ENCODE peak calls at places on chromosomes 6 and 20, in ten cellular contexts. W, T, Z, U, N, O, Q, V, C and I are unnamed samples.

GRCh38 chr6:107618672-107619071 is 128.8 kb downstream of the SOBP start:
- DNase-seq in W (no peak), T (no peak), Z (no peak), U (no peak), N (no peak), O (no peak), Q (no peak), V (peak; percentile 73), C (no peak), I (no peak)

GRCh38 chr6:41770381-41771057 is 9.2 kb downstream of the FRS3 start:
- DNase-seq in W (no peak), T (no peak), Z (no peak), U (no peak), N (no peak), O (no peak), Q (peak; percentile 58), V (no peak), C (no peak), I (no peak)

GRCh38 chr20:17849901-17850673 is 118.5 kb downstream of the SNX5 start:
- DNase-seq in W (peak; percentile 53), T (peak; percentile 97), Z (peak; percentile 79), U (no peak), N (no peak), O (no peak), Q (peak; percentile 63), V (no peak), C (no peak), I (peak; percentile 89)

GRCh38 chr6:148192310-148192709 is 150.3 kb upstream of the SASH1 start:
- DNase-seq in W (no peak), T (no peak), Z (no peak), U (no peak), N (no peak), O (no peak), Q (no peak), V (no peak), C (no peak), I (no peak)

GRCh38 chr20:57378646-57379262 is 12.4 kb upstream of the RBM38 start:
- DNase-seq in W (no peak), T (no peak), Z (no peak), U (no peak), N (no peak), O (no peak), Q (no peak), V (no peak), C (no peak), I (peak; percentile 56)

GRCh38 chr6:35042451-35042850 is 98.7 kb downstream of the TCP11 start:
- DNase-seq in W (no peak), T (no peak), Z (no peak), U (no peak), N (no peak), O (no peak), Q (no peak), V (no peak), C (no peak), I (no peak)

GRCh38 chr6:1624071-1624847 is 14.5 kb downstream of the FOXC1 start:
- DNase-seq in W (peak; percentile 44), T (no peak), Z (no peak), U (no peak), N (no peak), O (peak; percentile 30), Q (no peak), V (no peak), C (no peak), I (no peak)

GRCh38 chr6:119201486-119201885 is 123.0 kb upstream of the FAM184A start:
- DNase-seq in W (no peak), T (no peak), Z (no peak), U (no peak), N (no peak), O (no peak), Q (no peak), V (no peak), C (no peak), I (no peak)

GRCh38 chr20:57432480-57432873 is 41.3 kb downstream of the RBM38 start:
- DNase-seq in W (no peak), T (no peak), Z (no peak), U (no peak), N (no peak), O (no peak), Q (no peak), V (no peak), C (no peak), I (no peak)

GRCh38 chr6:55176958-55177357 is 2.6 kb downstream of the HCRTR2 start:
- DNase-seq in W (no peak), T (no peak), Z (no peak), U (no peak), N (no peak), O (peak; percentile 22), Q (no peak), V (no peak), C (no peak), I (no peak)

GRCh38 chr6:155341130-155341828 is 27.0 kb upstream of the TFB1M start:
- DNase-seq in W (no peak), T (no peak), Z (no peak), U (no peak), N (no peak), O (no peak), Q (no peak), V (no peak), C (no peak), I (no peak)

GRCh38 chr6:150395388-150396009 is 26.7 kb downstream of the IYD start:
- DNase-seq in W (peak; percentile 59), T (no peak), Z (no peak), U (peak; percentile 47), N (no peak), O (peak; percentile 82), Q (no peak), V (peak; percentile 31), C (peak; percentile 82), I (no peak)

GRCh38 chr20:32980131-32980941 is 23.9 kb downstream of the SUN5 start:
- DNase-seq in W (no peak), T (no peak), Z (no peak), U (no peak), N (no peak), O (no peak), Q (peak; percentile 45), V (no peak), C (no peak), I (peak; percentile 78)

GRCh38 chr6:105024803-105025202 is 67.9 kb downstream of the LIN28B start:
- DNase-seq in W (no peak), T (no peak), Z (no peak), U (no peak), N (no peak), O (peak; percentile 50), Q (no peak), V (no peak), C (no peak), I (no peak)

GRCh38 chr6:11212625-11213024 is 19.8 kb downstream of the NEDD9 start:
- DNase-seq in W (no peak), T (peak; percentile 87), Z (peak; percentile 69), U (no peak), N (no peak), O (no peak), Q (no peak), V (no peak), C (no peak), I (no peak)

GRCh38 chr6:11213305-11214106 is 19.0 kb downstream of the NEDD9 start:
- DNase-seq in W (no peak), T (no peak), Z (no peak), U (no peak), N (no peak), O (no peak), Q (no peak), V (no peak), C (no peak), I (no peak)

GRCh38 chr6:11215773-11216172 is 16.7 kb downstream of the NEDD9 start:
- DNase-seq in W (no peak), T (no peak), Z (no peak), U (no peak), N (no peak), O (no peak), Q (no peak), V (no peak), C (no peak), I (no peak)

GRCh38 chr6:11214911-11215310 is 17.6 kb downstream of the NEDD9 start:
- DNase-seq in W (no peak), T (no peak), Z (no peak), U (no peak), N (no peak), O (no peak), Q (no peak), V (no peak), C (no peak), I (no peak)

DNA sequence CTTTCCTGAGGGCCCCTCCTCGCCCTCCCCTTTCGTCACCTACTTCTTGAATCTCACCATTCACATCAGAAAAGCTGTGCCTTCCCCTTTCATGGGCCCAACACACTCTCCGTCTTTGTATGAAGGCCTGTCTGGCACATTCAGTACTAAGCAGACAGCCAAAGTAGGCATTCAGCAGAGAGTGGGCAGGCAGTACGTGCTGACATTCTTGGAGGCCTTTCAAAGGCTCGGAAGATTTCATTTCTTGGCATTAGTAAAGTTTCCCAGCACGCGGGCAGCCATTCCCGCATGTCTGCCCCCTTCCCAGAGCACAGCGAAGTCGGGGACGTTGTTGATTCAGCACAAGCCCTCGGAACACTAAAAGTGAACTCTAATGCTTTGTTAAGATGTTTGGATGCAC is 18.0 kb downstream of the NEDD9 start:
- DNase-seq in W (no peak), T (peak; percentile 88), Z (no peak), U (no peak), N (no peak), O (no peak), Q (no peak), V (no peak), C (no peak), I (no peak)
- H3K4me1 ChIP-seq in W (peaks cover 100% of the 10 kb centered on the region), T (peaks cover 91% of the 10 kb centered on the region), Z (peaks cover 12% of the 10 kb centered on the region), U (peaks cover 73% of the 10 kb centered on the region), N (no peaks in the 10 kb centered on the region), O (peaks cover 10% of the 10 kb centered on the region), Q (peaks cover 100% of the 10 kb centered on the region), V (peaks cover 15% of the 10 kb centered on the region), C (peaks cover 14% of the 10 kb centered on the region), I (peaks cover 21% of the 10 kb centered on the region)

GRCh38 chr6:15266423-15266996 is 20.6 kb downstream of the JARID2 start:
- DNase-seq in W (peak; percentile 48), T (no peak), Z (no peak), U (no peak), N (no peak), O (peak; percentile 81), Q (no peak), V (no peak), C (no peak), I (no peak)
- H3K4me1 ChIP-seq in W (peaks cover 68% of the 10 kb centered on the region), T (peaks cover 17% of the 10 kb centered on the region), Z (no peaks in the 10 kb centered on the region), U (peaks cover 48% of the 10 kb centered on the region), N (peaks cover 36% of the 10 kb centered on the region), O (peaks cover 41% of the 10 kb centered on the region), Q (peaks cover 67% of the 10 kb centered on the region), V (peaks cover 61% of the 10 kb centered on the region), C (peaks cover 44% of the 10 kb centered on the region), I (no peaks in the 10 kb centered on the region)

GRCh38 chr6:125818225-125818657 is 27.5 kb downstream of the NCOA7 start:
- DNase-seq in W (no peak), T (no peak), Z (no peak), U (no peak), N (no peak), O (no peak), Q (no peak), V (no peak), C (no peak), I (no peak)
- H3K4me1 ChIP-seq in W (peaks cover 66% of the 10 kb centered on the region), T (peaks cover 37% of the 10 kb centered on the region), Z (no peaks in the 10 kb centered on the region), U (peaks cover 85% of the 10 kb centered on the region), N (peaks cover 12% of the 10 kb centered on the region), O (peaks cover 3% of the 10 kb centered on the region), Q (peaks cover 56% of the 10 kb centered on the region), V (no peaks in the 10 kb centered on the region), C (no peaks in the 10 kb centered on the region), I (peaks cover 5% of the 10 kb centered on the region)

DNA sequence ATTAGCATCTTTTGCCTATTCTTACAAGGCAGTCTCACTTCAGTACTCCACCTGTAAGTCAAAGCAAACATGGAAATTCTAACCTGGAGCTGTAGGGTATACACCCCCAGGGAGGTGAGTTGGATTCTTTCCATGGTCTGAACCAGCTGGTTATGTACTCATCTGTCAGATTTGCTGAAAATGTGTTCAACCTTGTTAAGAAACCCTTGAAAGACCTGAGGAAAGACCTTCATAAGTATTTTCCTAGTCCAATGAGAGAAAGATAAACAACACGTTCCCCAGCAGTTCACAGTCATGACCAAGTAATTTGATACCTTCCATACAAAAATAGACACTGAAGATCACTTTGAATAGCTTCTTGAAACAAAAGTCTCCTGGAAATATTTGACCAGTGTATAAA is 42.5 kb downstream of the ID4 start:
- DNase-seq in W (no peak), T (no peak), Z (no peak), U (no peak), N (no peak), O (no peak), Q (no peak), V (no peak), C (no peak), I (no peak)
- H3K4me1 ChIP-seq in W (no peaks in the 10 kb centered on the region), T (no peaks in the 10 kb centered on the region), Z (no peaks in the 10 kb centered on the region), U (no peaks in the 10 kb centered on the region), N (no peaks in the 10 kb centered on the region), O (no peaks in the 10 kb centered on the region), Q (no peaks in the 10 kb centered on the region), V (no peaks in the 10 kb centered on the region), C (no peaks in the 10 kb centered on the region), I (no peaks in the 10 kb centered on the region)